ENCODE peak calls at places on chromosomes 6 and 20, in eight cellular contexts. Z, P, W, U, B, L, Q and H are unnamed samples.

GRCh38 chr20:50054626-50055511 is 58.1 kb downstream of the UBE2V1 start:
- ATAC-seq in Z (peak), P (no peak), W (peak), U (no peak), B (peak), L (peak), Q (no peak), H (peak)

GRCh38 chr6:129730477-129731165 is 20.6 kb upstream of the ARHGAP18 start:
- ATAC-seq in Z (no peak), P (peak), W (peak), U (peak), B (peak), L (peak), Q (no peak), H (no peak)

GRCh38 chr20:41232971-41233926 is 84.3 kb downstream of the ZHX3 start:
- ATAC-seq in Z (peak), P (peak), W (peak), U (peak), B (peak), L (no peak), Q (peak), H (peak)

GRCh38 chr6:123562264-123562663 is 74.5 kb downstream of the TRDN start:
- ATAC-seq in Z (no peak), P (no peak), W (no peak), U (no peak), B (no peak), L (no peak), Q (no peak), H (no peak)

GRCh38 chr20:64102647-64103354 is 4.6 kb downstream of the NPBWR2 start:
- ATAC-seq in Z (no peak), P (no peak), W (peak), U (peak), B (no peak), L (peak), Q (no peak), H (no peak)

GRCh38 chr6:14524319-14524718 is 406.7 kb downstream of the CD83 start:
- ATAC-seq in Z (peak), P (no peak), W (no peak), U (no peak), B (peak), L (peak), Q (no peak), H (peak)

GRCh38 chr20:9886227-9886626 is 47.4 kb upstream of the PAK5 start:
- ATAC-seq in Z (no peak), P (no peak), W (no peak), U (no peak), B (no peak), L (no peak), Q (no peak), H (no peak)

GRCh38 chr6:143337201-143337949 is 113.1 kb downstream of the ADAT2 start:
- ATAC-seq in Z (no peak), P (no peak), W (peak), U (peak), B (no peak), L (peak), Q (peak), H (no peak)

GRCh38 chr6:87824813-87825475 is 122.9 kb upstream of the AKIRIN2 start:
- ATAC-seq in Z (no peak), P (no peak), W (no peak), U (no peak), B (peak), L (no peak), Q (no peak), H (peak)

GRCh38 chr6:11423072-11423471 is 114.5 kb upstream of the TMEM170B start:
- ATAC-seq in Z (no peak), P (no peak), W (no peak), U (no peak), B (no peak), L (no peak), Q (no peak), H (no peak)

GRCh38 chr6:163828038-163828790 is 413.7 kb downstream of the QKI start:
- ATAC-seq in Z (no peak), P (no peak), W (no peak), U (no peak), B (peak), L (no peak), Q (no peak), H (peak)

GRCh38 chr6:97437087-97437486 is 154.1 kb upstream of the MMS22L start:
- ATAC-seq in Z (peak), P (peak), W (peak), U (peak), B (no peak), L (no peak), Q (no peak), H (no peak)

GRCh38 chr6:110517601-110518280 is 41.3 kb upstream of the SLC22A16 start:
- ATAC-seq in Z (no peak), P (peak), W (peak), U (peak), B (no peak), L (no peak), Q (no peak), H (no peak)

GRCh38 chr6:39466664-39467063 is 144.2 kb upstream of the KCNK16 start:
- ATAC-seq in Z (no peak), P (no peak), W (no peak), U (no peak), B (no peak), L (no peak), Q (no peak), H (no peak)

GRCh38 chr20:24059174-24059573 is 70.6 kb upstream of the GGTLC1 start:
- ATAC-seq in Z (no peak), P (no peak), W (peak), U (no peak), B (no peak), L (no peak), Q (no peak), H (no peak)

GRCh38 chr6:76532647-76533046 is 460.2 kb upstream of the IMPG1 start:
- ATAC-seq in Z (no peak), P (no peak), W (no peak), U (no peak), B (peak), L (no peak), Q (no peak), H (no peak)

GRCh38 chr6:108117427-108118358 is 43.2 kb upstream of the OSTM1 start:
- ATAC-seq in Z (peak), P (peak), W (peak), U (no peak), B (peak), L (peak), Q (peak), H (peak)
- H3K4me3 ChIP-seq in Z (peak), P (peak), W (peak), U (no peak), B (peak), L (peak), Q (peak), H (peak)

DNA sequence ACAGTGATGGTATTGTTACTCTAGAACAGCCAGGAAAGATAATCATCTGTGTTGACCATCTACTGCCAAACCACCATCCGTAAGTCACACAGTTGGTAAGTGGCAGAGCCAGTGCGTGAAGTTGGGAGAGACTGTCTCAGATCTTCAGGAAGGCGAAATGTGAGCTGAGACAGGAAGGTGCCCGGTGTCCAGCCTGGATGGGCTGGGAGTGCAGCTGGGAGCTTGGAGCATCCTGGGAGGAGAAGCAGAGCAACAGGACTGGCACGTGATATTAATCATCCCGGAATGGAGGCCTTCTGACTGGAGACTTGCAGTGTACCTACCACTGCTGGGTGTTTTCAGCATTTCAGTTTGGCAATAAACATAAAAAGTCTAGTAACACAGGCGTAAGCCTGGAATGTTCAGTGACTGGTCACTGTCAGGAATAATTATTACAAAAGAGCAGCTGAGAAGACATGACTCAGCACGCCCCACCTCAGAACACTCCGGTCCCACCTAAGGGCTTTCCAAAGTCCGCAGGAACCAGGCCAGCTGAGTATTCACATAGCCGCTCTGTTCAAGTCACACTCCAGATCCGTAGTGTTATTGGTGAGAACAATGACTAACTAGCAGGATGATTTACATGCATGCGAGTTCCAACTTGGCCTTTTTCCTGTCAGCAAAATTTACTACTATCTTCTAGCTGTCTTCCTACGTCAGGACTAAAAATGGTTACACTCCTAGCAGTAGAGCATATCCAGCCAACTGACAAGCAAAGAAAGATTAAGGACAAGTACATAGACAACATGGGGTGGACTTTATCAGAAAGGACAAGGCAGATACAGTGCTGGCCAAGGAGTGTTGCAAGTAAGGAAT is 45.1 kb upstream of the PNRC1 start:
- ATAC-seq in Z (peak), P (peak), W (peak), U (no peak), B (peak), L (peak), Q (peak), H (peak)
- TF ChIP-seq POLR2A in Z (no peak), P (peak), W (peak), U (no peak), B (no peak), L (peak), Q (no peak), H (peak)

GRCh38 chr6:90251295-90251992 is 45.2 kb downstream of the BACH2 start:
- ATAC-seq in Z (no peak), P (no peak), W (no peak), U (no peak), B (no peak), L (no peak), Q (no peak), H (no peak)
- H3K27ac ChIP-seq in Z (no peak), P (no peak), W (no peak), U (no peak), B (no peak), L (no peak), Q (no peak), H (no peak)

DNA sequence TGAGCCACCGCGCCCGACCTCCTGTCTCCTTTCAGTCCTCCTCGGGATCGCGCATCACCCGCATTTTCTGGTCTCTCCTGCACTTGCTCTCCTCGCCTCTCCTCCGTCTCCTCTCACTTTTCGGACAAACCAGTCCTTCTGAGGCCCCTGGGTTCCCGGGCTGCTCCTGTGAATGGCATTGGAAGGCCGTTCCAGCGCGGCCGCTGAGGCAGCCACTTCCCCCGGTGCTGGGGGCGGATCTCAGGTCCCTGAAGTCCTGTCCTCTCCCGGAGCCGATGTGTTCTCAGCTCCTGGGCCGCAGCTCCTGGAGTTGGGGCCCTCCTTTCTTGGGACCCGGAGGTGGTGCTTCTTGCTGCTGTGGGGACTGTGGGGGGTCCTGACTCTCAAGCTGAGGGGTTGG is 803 bp downstream of the MICB start:
- ATAC-seq in Z (no peak), P (no peak), W (no peak), U (no peak), B (no peak), L (no peak), Q (no peak), H (no peak)
- H3K4me3 ChIP-seq in Z (peak), P (no peak), W (peak), U (peak), B (peak), L (no peak), Q (no peak), H (peak)

GRCh38 chr20:36525620-36526365 is 15.5 kb upstream of the MYL9 start:
- ATAC-seq in Z (no peak), P (no peak), W (no peak), U (no peak), B (no peak), L (no peak), Q (no peak), H (peak)

GRCh38 chr20:36528875-36529425 is 12.4 kb upstream of the MYL9 start:
- ATAC-seq in Z (no peak), P (no peak), W (no peak), U (no peak), B (no peak), L (no peak), Q (no peak), H (no peak)

GRCh38 chr20:36526521-36527011 is 14.8 kb upstream of the MYL9 start:
- ATAC-seq in Z (no peak), P (no peak), W (no peak), U (no peak), B (no peak), L (no peak), Q (no peak), H (no peak)

GRCh38 chr20:36528176-36528874 is 13.0 kb upstream of the MYL9 start:
- ATAC-seq in Z (no peak), P (no peak), W (no peak), U (no peak), B (no peak), L (no peak), Q (no peak), H (no peak)

GRCh38 chr20:36527331-36528125 is 13.8 kb upstream of the MYL9 start:
- ATAC-seq in Z (no peak), P (peak), W (no peak), U (no peak), B (no peak), L (peak), Q (no peak), H (peak)
- TF ChIP-seq POLR2A in Z (no peak), P (no peak), W (no peak), U (no peak), B (no peak), L (no peak), Q (no peak), H (no peak)

GRCh38 chr20:44762466-44763140 is 16.9 kb downstream of the KCNK15 start:
- ATAC-seq in Z (no peak), P (no peak), W (no peak), U (no peak), B (peak), L (no peak), Q (no peak), H (peak)
- H3K27ac ChIP-seq in Z (no peak), P (no peak), W (no peak), U (no peak), B (peak), L (no peak), Q (no peak), H (peak)

GRCh38 chr6:137821486-137821885 is 45.6 kb upstream of the TNFAIP3 start:
- ATAC-seq in Z (no peak), P (no peak), W (no peak), U (no peak), B (no peak), L (no peak), Q (no peak), H (no peak)

GRCh38 chr6:137827411-137827940 is 39.6 kb upstream of the TNFAIP3 start:
- ATAC-seq in Z (no peak), P (no peak), W (no peak), U (no peak), B (no peak), L (no peak), Q (no peak), H (no peak)

GRCh38 chr6:137824502-137824879 is 42.6 kb upstream of the TNFAIP3 start:
- ATAC-seq in Z (no peak), P (no peak), W (no peak), U (no peak), B (no peak), L (no peak), Q (no peak), H (no peak)

GRCh38 chr6:137820952-137821351 is 46.1 kb upstream of the TNFAIP3 start:
- ATAC-seq in Z (no peak), P (peak), W (no peak), U (no peak), B (peak), L (peak), Q (no peak), H (peak)

DNA sequence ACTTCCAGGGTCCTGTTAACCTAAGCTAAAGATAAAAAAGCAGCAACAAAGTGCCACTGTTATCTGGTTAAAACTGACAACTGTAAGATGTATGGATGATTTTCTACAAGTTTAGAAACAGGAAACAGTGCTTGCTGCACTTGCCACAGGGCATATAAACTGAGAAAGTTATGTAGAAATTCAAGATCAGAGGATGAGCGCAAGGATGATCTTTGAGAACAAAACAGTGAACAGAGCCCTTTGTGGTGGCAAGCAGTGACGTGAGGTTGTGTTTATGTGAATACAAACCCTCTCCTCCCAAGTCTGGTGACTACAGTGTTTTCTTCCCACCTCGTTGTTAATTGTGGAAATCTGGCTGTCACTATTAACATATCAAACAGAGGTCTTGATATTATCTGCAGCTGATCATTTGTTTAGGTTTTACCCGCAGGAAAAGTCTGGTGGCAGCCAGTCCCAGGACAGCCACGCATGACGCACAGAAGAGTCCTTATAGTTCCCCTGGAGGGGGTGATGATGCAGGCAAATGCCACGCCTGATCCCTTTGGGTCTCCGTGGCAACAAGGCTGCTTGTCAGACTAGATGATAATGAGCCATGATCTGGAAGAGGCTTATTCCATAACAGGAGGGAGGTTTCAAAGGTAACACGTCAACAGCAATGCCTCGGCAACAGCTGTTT is 43.1 kb upstream of the TNFAIP3 start:
- ATAC-seq in Z (peak), P (no peak), W (no peak), U (no peak), B (peak), L (no peak), Q (no peak), H (peak)
- H3K4me3 ChIP-seq in Z (no peak), P (no peak), W (no peak), U (no peak), B (no peak), L (no peak), Q (no peak), H (no peak)

DNA sequence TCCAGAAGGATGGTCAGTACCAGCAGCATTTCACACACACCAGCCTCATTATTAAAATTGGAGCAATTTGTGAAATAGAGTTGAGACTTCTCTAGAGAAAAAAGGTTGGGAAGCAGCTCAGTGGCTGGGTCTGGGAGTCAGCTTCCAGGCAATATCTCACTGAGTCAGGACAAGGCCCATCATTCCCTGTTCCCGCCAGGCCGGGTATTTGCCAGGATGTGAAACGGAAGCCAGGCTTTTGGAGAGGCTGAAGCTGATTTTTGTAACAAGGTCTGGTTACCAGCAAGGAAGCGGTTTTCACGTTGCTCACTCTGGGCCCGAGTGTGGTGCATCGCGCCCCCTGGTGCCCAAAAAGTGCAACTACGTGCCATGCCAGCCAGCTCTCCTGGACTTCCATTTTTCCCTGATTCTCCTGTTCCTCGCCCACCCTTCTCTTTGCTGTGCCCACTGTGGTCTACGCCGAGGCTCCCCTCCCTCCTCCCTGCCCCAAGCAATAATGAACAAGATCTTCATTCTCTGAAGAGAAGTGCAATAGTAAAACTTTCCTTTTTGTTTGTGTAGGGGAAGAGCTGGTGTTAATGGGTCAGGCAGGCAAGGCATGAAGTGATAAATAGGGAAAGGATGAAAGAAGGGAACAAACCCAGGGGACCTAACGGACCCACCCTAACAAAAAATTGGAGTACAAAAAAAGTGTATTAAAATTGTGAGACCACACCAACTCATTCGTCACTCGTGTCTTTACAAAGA is 67.1 kb downstream of the ZBTB2 start:
- ATAC-seq in Z (peak), P (peak), W (peak), U (peak), B (peak), L (peak), Q (peak), H (peak)
- TF ChIP-seq POLR2A in Z (no peak), P (no peak), W (no peak), U (no peak), B (no peak), L (no peak), Q (no peak), H (no peak)

DNA sequence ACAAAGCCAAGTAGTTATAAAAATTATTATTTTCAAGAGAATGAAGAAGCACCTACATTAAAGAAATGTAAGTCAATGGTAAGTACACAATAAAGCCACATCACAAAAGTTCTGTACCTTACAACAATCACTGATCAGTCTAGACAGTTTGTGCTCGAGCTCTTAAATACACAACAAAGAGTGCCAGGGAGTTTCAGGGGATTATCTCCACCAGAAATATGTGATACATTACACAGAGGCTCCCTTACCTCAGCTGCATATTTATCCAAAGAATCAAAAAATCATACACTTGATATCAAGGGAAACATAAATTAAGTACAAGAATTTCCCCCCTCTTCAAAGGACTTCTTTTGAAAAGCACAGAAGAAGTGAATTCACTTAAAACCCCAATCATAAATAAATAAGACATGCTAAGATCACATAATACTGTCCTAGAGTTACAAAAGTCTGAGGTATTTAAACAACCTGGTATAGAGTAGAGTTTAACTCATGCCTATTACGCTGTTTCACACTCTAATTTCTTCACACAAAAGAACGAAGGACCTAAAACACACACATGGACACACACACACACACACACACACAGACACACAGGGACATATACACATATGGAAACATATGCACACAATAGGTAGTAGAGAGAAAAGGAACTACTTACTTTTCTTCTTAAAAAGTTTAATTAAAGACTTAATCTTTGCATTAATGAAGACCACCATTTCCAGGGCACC is 555 bp downstream of the NHSL1 start:
- ATAC-seq in Z (no peak), P (peak), W (peak), U (no peak), B (no peak), L (peak), Q (no peak), H (no peak)
- H3K27ac ChIP-seq in Z (no peak), P (peak), W (peak), U (no peak), B (no peak), L (peak), Q (peak), H (no peak)